ENCODE peak calls at places on chromosomes 2 and 18, in seven cellular contexts. One of them, this sample, is unnamed.

GRCh38 chr2:108965540-108966299 is 23.3 kb downstream of the EDAR start:
- DNase-seq in GM12891: no peak
- DNase-seq in HepG2: no peak
- DNase-seq in K562: no peak
- DNase-seq in H1: no peak
- DNase-seq in SK-N-SH: no peak
- DNase-seq in GM12878: no peak
- DNase-seq in this sample: no peak

GRCh38 chr2:101467306-101467705 is 7.6 kb downstream of the RFX8 start:
- DNase-seq in GM12891: no peak
- DNase-seq in HepG2: no peak
- DNase-seq in K562: no peak
- DNase-seq in H1: peak
- DNase-seq in SK-N-SH: no peak
- DNase-seq in GM12878: no peak
- DNase-seq in this sample: no peak

GRCh38 chr18:34875150-34875549 is 165.1 kb downstream of the DTNA start:
- DNase-seq in GM12891: no peak
- DNase-seq in HepG2: no peak
- DNase-seq in K562: no peak
- DNase-seq in H1: no peak
- DNase-seq in SK-N-SH: no peak
- DNase-seq in GM12878: no peak
- DNase-seq in this sample: no peak

GRCh38 chr2:106011380-106011779 is 182.7 kb downstream of the UXS1 start:
- DNase-seq in GM12891: no peak
- DNase-seq in HepG2: no peak
- DNase-seq in K562: no peak
- DNase-seq in H1: no peak
- DNase-seq in SK-N-SH: no peak
- DNase-seq in GM12878: no peak
- DNase-seq in this sample: no peak

GRCh38 chr18:32040936-32041335 is 22.3 kb downstream of the RNF125 start:
- DNase-seq in GM12891: no peak
- DNase-seq in HepG2: no peak
- DNase-seq in K562: no peak
- DNase-seq in H1: no peak
- DNase-seq in SK-N-SH: no peak
- DNase-seq in GM12878: no peak
- DNase-seq in this sample: no peak

GRCh38 chr2:51120754-51121280 is 88.9 kb upstream of the NRXN1 start:
- DNase-seq in GM12891: no peak
- DNase-seq in HepG2: no peak
- DNase-seq in K562: no peak
- DNase-seq in H1: no peak
- DNase-seq in SK-N-SH: no peak
- DNase-seq in GM12878: no peak
- DNase-seq in this sample: no peak

GRCh38 chr2:63613391-63613901 is 24.7 kb downstream of the MDH1 start:
- DNase-seq in GM12891: no peak
- DNase-seq in HepG2: no peak
- DNase-seq in K562: no peak
- DNase-seq in H1: no peak
- DNase-seq in SK-N-SH: no peak
- DNase-seq in GM12878: no peak
- DNase-seq in this sample: no peak

GRCh38 chr2:134327367-134327766 is 73.5 kb downstream of the MGAT5 start:
- DNase-seq in GM12891: no peak
- DNase-seq in HepG2: no peak
- DNase-seq in K562: no peak
- DNase-seq in H1: no peak
- DNase-seq in SK-N-SH: no peak
- DNase-seq in GM12878: no peak
- DNase-seq in this sample: no peak

GRCh38 chr2:6845312-6845711 is 20.4 kb downstream of the CMPK2 start:
- DNase-seq in GM12891: no peak
- DNase-seq in HepG2: no peak
- DNase-seq in K562: peak
- DNase-seq in H1: no peak
- DNase-seq in SK-N-SH: no peak
- DNase-seq in GM12878: no peak
- DNase-seq in this sample: no peak
- TF ChIP-seq TAF1 in GM12891: no peak
- TF ChIP-seq TAF1 in HepG2: no peak
- TF ChIP-seq TAF1 in K562: no peak
- TF ChIP-seq TAF1 in H1: no peak
- TF ChIP-seq TAF1 in SK-N-SH: no peak
- TF ChIP-seq TAF1 in GM12878: no peak
- TF ChIP-seq TAF1 in this sample: no peak

DNA sequence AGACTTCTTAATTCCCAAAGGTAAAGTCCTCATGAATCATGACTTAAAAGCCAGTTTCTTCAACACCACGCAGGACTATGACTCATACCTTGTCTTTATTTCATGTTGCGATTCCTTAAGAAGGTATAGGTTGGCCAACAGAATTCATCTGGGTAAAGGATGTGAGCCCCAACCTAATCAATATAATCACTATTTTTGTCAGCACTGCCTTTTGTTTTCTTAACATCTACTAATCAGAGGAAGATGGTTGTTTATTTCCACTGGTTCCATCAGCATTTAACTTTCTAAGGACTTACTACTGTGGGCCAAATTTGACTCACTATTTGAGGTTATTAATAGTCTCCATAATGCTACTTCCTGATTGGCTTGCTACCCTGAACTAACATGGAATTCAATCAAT is 78.6 kb downstream of the SCG2 start:
- DNase-seq in GM12891: no peak
- DNase-seq in HepG2: no peak
- DNase-seq in K562: no peak
- DNase-seq in H1: no peak
- DNase-seq in SK-N-SH: no peak
- DNase-seq in GM12878: no peak
- DNase-seq in this sample: no peak
- TF ChIP-seq TAF1 in GM12891: no peak
- TF ChIP-seq TAF1 in HepG2: no peak
- TF ChIP-seq TAF1 in K562: no peak
- TF ChIP-seq TAF1 in H1: no peak
- TF ChIP-seq TAF1 in SK-N-SH: no peak
- TF ChIP-seq TAF1 in GM12878: no peak
- TF ChIP-seq TAF1 in this sample: no peak

GRCh38 chr2:128384956-128385355 is 66.3 kb upstream of the HS6ST1 start:
- DNase-seq in GM12891: no peak
- DNase-seq in HepG2: no peak
- DNase-seq in K562: no peak
- DNase-seq in H1: no peak
- DNase-seq in SK-N-SH: no peak
- DNase-seq in GM12878: no peak
- DNase-seq in this sample: no peak
- TF ChIP-seq TAF1 in GM12891: no peak
- TF ChIP-seq TAF1 in HepG2: no peak
- TF ChIP-seq TAF1 in K562: no peak
- TF ChIP-seq TAF1 in H1: no peak
- TF ChIP-seq TAF1 in SK-N-SH: no peak
- TF ChIP-seq TAF1 in GM12878: no peak
- TF ChIP-seq TAF1 in this sample: no peak

DNA sequence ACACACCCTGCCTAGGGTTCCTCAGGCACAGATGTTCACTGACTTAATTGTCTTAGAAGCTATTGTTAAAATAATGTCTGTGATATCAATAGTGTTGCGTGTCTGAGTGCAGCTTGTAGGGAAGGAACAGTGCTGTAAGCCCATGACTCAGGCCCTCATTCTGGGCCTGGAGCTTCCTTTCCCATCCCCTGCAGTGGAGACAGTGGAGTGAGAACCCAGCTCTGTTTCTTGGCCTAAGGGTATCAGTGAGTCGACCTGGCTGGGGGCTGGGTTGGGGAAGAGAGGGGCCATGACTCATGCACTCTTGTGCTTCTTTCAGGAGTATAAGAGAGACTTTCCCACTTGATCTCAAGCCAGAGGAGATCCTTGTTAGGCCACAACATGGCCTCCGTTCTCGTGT is 106.8 kb downstream of the HRH4 start:
- DNase-seq in GM12891: no peak
- DNase-seq in HepG2: no peak
- DNase-seq in K562: no peak
- DNase-seq in H1: peak
- DNase-seq in SK-N-SH: no peak
- DNase-seq in GM12878: no peak
- DNase-seq in this sample: no peak
- TF ChIP-seq TAF1 in GM12891: no peak
- TF ChIP-seq TAF1 in HepG2: no peak
- TF ChIP-seq TAF1 in K562: no peak
- TF ChIP-seq TAF1 in H1: no peak
- TF ChIP-seq TAF1 in SK-N-SH: no peak
- TF ChIP-seq TAF1 in GM12878: no peak
- TF ChIP-seq TAF1 in this sample: no peak

GRCh38 chr2:234912437-234912836 is 39.4 kb upstream of the SH3BP4 start:
- DNase-seq in GM12891: no peak
- DNase-seq in HepG2: no peak
- DNase-seq in K562: no peak
- DNase-seq in H1: no peak
- DNase-seq in SK-N-SH: no peak
- DNase-seq in GM12878: no peak
- DNase-seq in this sample: no peak

GRCh38 chr2:234914371-234915154 is 37.3 kb upstream of the SH3BP4 start:
- DNase-seq in GM12891: no peak
- DNase-seq in HepG2: peak
- DNase-seq in K562: no peak
- DNase-seq in H1: no peak
- DNase-seq in SK-N-SH: no peak
- DNase-seq in GM12878: no peak
- DNase-seq in this sample: no peak

GRCh38 chr2:234910186-234910679 is 41.6 kb upstream of the SH3BP4 start:
- DNase-seq in GM12891: no peak
- DNase-seq in HepG2: no peak
- DNase-seq in K562: no peak
- DNase-seq in H1: no peak
- DNase-seq in SK-N-SH: no peak
- DNase-seq in GM12878: no peak
- DNase-seq in this sample: no peak

GRCh38 chr2:234911271-234911670 is 40.5 kb upstream of the SH3BP4 start:
- DNase-seq in GM12891: no peak
- DNase-seq in HepG2: no peak
- DNase-seq in K562: no peak
- DNase-seq in H1: no peak
- DNase-seq in SK-N-SH: no peak
- DNase-seq in GM12878: no peak
- DNase-seq in this sample: no peak

GRCh38 chr2:234913208-234913626 is 38.6 kb upstream of the SH3BP4 start:
- DNase-seq in GM12891: no peak
- DNase-seq in HepG2: no peak
- DNase-seq in K562: no peak
- DNase-seq in H1: no peak
- DNase-seq in SK-N-SH: no peak
- DNase-seq in GM12878: no peak
- DNase-seq in this sample: no peak
- TF ChIP-seq TAF1 in GM12891: no peak
- TF ChIP-seq TAF1 in HepG2: no peak
- TF ChIP-seq TAF1 in K562: no peak
- TF ChIP-seq TAF1 in H1: no peak
- TF ChIP-seq TAF1 in SK-N-SH: no peak
- TF ChIP-seq TAF1 in GM12878: no peak
- TF ChIP-seq TAF1 in this sample: no peak

GRCh38 chr2:10303634-10304378 is 1.1 kb downstream of the HPCAL1 start:
- DNase-seq in GM12891: peak
- DNase-seq in HepG2: peak
- DNase-seq in K562: peak
- DNase-seq in H1: peak
- DNase-seq in SK-N-SH: peak
- DNase-seq in GM12878: no peak
- DNase-seq in this sample: no peak
- TF ChIP-seq TAF1 in GM12891: no peak
- TF ChIP-seq TAF1 in HepG2: no peak
- TF ChIP-seq TAF1 in K562: no peak
- TF ChIP-seq TAF1 in H1: no peak
- TF ChIP-seq TAF1 in SK-N-SH: no peak
- TF ChIP-seq TAF1 in GM12878: no peak
- TF ChIP-seq TAF1 in this sample: no peak

This sample was measured in GM12892.